ENCODE peak calls at places on chromosomes 6 and 20, in ten cellular contexts. V is activated B cell treated with CpG ODN at 0.5 μM for 24 hours; U is foreskin fibroblast; B is osteocyte; T is glutamatergic neuron; G is HFFc6; F is right atrium auricular region; K is cardiac fibroblast; L is CD8-positive, alpha-beta T cell; O is mucosa of descending colon. I is an unnamed sample.

GRCh38 chr20:48163521-48163920 is 378.2 kb upstream of the SULF2 start:
- DNase-seq in V (no peak), U (no peak), B (no peak), T (no peak), G (no peak), F (no peak), K (no peak), L (no peak), O (no peak), I (no peak)

GRCh38 chr20:327041-327945 is 1.9 kb downstream of the SOX12 start:
- DNase-seq in V (peak), U (peak), B (peak), T (peak), G (peak), F (peak), K (peak), L (peak), O (peak), I (peak)

GRCh38 chr20:21512634-21513180 is 1.2 kb downstream of the NKX2-2 start:
- DNase-seq in V (no peak), U (no peak), B (no peak), T (peak), G (no peak), F (no peak), K (no peak), L (no peak), O (no peak), I (no peak)

GRCh38 chr20:3173582-3174441 is 463 bp upstream of the LZTS3 start:
- DNase-seq in V (peak), U (peak), B (peak), T (peak), G (peak), F (peak), K (peak), L (peak), O (peak), I (peak)

GRCh38 chr20:61127311-61128044 is 124.6 kb upstream of the CDH4 start:
- DNase-seq in V (no peak), U (peak), B (peak), T (no peak), G (peak), F (no peak), K (peak), L (no peak), O (no peak), I (no peak)

GRCh38 chr6:157575436-157576145 is 194.6 kb downstream of the ZDHHC14 start:
- DNase-seq in V (no peak), U (no peak), B (peak), T (no peak), G (no peak), F (no peak), K (no peak), L (no peak), O (no peak), I (no peak)

GRCh38 chr6:156735751-156736150 is 41.4 kb upstream of the ARID1B start:
- DNase-seq in V (no peak), U (no peak), B (no peak), T (no peak), G (no peak), F (no peak), K (peak), L (no peak), O (no peak), I (no peak)

GRCh38 chr6:39335780-39336541 is 13.5 kb upstream of the KCNK16 start:
- DNase-seq in V (no peak), U (peak), B (no peak), T (no peak), G (no peak), F (no peak), K (no peak), L (no peak), O (no peak), I (no peak)

GRCh38 chr20:8360035-8360434 is 228.0 kb downstream of the PLCB1 start:
- DNase-seq in V (no peak), U (no peak), B (no peak), T (no peak), G (no peak), F (no peak), K (peak), L (no peak), O (no peak), I (no peak)

GRCh38 chr20:8361779-8362178 is 229.7 kb downstream of the PLCB1 start:
- DNase-seq in V (no peak), U (no peak), B (no peak), T (no peak), G (no peak), F (no peak), K (no peak), L (no peak), O (no peak), I (no peak)

GRCh38 chr20:8363970-8364733 is 232.1 kb downstream of the PLCB1 start:
- DNase-seq in V (no peak), U (no peak), B (no peak), T (no peak), G (no peak), F (no peak), K (no peak), L (no peak), O (no peak), I (no peak)

GRCh38 chr20:8362457-8362856 is 230.4 kb downstream of the PLCB1 start:
- DNase-seq in V (no peak), U (no peak), B (no peak), T (no peak), G (no peak), F (no peak), K (no peak), L (no peak), O (no peak), I (no peak)

GRCh38 chr20:8361008-8361652 is 229.1 kb downstream of the PLCB1 start:
- DNase-seq in V (no peak), U (peak), B (no peak), T (no peak), G (peak), F (no peak), K (peak), L (no peak), O (no peak), I (no peak)
- TF ChIP-seq CTCF in V (no peak), U (peak), B (no peak), T (no peak), G (peak), F (peak), K (peak), L (no peak), O (no peak), I (no peak)

GRCh38 chr20:36541227-36542018 is at the start of gene MYL9:
- DNase-seq in V (peak), U (peak), B (no peak), T (peak), G (peak), F (peak), K (peak), L (no peak), O (peak), I (peak)

GRCh38 chr20:36544134-36545018 is 3.1 kb downstream of the MYL9 start:
- DNase-seq in V (no peak), U (peak), B (no peak), T (no peak), G (peak), F (no peak), K (peak), L (no peak), O (no peak), I (no peak)

GRCh38 chr20:36542019-36542488 is 735 bp downstream of the MYL9 start:
- DNase-seq in V (no peak), U (peak), B (no peak), T (peak), G (peak), F (no peak), K (peak), L (no peak), O (no peak), I (no peak)

GRCh38 chr20:36542516-36543186 is 1.3 kb downstream of the MYL9 start:
- DNase-seq in V (no peak), U (no peak), B (no peak), T (no peak), G (no peak), F (no peak), K (no peak), L (no peak), O (no peak), I (no peak)

GRCh38 chr20:36543187-36544133 is 2.1 kb downstream of the MYL9 start:
- DNase-seq in V (no peak), U (peak), B (no peak), T (no peak), G (peak), F (peak), K (peak), L (no peak), O (peak), I (peak)
- TF ChIP-seq CTCF in V (no peak), U (no peak), B (no peak), T (no peak), G (no peak), F (no peak), K (no peak), L (no peak), O (no peak), I (no peak)

DNA sequence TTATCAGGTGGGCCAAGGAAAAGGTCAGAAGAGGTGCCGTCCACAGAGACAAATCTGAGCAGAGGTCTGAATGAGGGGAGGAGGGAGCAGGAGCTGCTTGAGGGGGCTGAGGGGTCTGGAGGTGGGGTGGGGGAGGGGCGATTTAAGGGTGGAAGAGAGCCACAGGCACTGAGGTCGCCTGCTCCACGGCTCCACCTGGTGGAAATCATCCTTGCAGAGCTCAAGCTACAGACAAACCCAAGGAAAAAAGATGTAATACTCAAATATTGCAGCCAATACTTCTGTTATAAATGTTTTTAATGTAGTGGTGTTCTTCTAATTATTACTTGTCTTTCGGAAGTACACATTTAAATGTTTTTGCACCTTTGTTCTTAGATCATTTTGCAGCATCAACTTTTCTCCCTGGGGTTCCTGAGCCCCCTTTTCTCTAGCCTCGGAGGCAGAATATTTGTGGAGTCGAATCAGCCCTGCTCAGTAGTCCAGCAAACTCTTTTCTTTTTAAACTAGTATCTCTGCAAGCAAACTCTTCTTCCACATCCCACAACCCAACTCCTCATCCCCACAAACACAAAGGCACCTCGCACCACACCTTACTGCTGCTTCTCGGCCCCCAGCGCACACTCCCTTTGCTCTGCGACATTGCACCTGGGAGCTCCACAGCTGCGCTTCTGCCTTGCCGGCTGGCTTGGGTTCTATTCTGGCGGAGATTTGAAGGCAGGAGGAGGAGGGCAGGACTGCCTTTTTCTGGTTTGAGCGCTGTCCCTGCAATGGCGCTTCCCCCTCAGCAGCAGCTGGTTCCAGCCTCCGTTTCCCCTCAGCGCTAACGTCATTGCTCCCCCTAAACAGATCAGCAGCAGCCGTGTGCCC is 51.0 kb upstream of the TFAP2A start:
- DNase-seq in V (no peak), U (peak), B (no peak), T (peak), G (peak), F (no peak), K (peak), L (no peak), O (no peak), I (no peak)
- TF ChIP-seq CTCF in V (no peak), U (peak), B (peak), T (peak), G (peak), F (peak), K (peak), L (no peak), O (no peak), I (no peak)

GRCh38 chr6:165301372-165302246 is 7.8 kb downstream of the C6orf118 start:
- DNase-seq in V (no peak), U (no peak), B (no peak), T (no peak), G (no peak), F (no peak), K (no peak), L (no peak), O (no peak), I (no peak)
- TF ChIP-seq CTCF in V (no peak), U (no peak), B (no peak), T (no peak), G (no peak), F (no peak), K (no peak), L (no peak), O (no peak), I (no peak)

DNA sequence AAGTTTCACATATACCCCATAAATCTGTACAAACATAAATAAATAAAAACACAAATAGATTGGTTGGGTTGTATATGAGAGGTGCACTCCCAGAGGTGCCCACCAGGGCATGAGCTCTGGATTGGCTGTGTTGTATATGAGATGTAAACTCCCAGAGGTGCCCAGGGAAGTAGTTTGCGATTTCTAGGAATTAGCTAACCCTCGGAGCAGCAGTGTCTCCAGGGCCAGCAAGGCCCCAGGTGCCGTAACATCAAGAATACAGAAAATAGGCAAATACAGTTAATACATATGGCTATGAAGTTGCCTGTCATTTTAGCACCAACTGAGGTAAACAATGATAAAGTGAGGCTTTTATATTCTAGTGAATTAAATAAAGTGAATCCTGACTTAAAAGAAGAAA is 5.4 kb upstream of the GINM1 start:
- DNase-seq in V (no peak), U (no peak), B (no peak), T (peak), G (no peak), F (no peak), K (peak), L (no peak), O (no peak), I (no peak)
- TF ChIP-seq CTCF in V (no peak), U (peak), B (peak), T (peak), G (peak), F (peak), K (peak), L (peak), O (no peak), I (no peak)

GRCh38 chr6:22906091-22906549 is 336.8 kb downstream of the HDGFL1 start:
- DNase-seq in V (no peak), U (no peak), B (no peak), T (no peak), G (peak), F (no peak), K (peak), L (no peak), O (no peak), I (no peak)
- TF ChIP-seq CTCF in V (no peak), U (peak), B (peak), T (peak), G (peak), F (peak), K (peak), L (no peak), O (no peak), I (peak)

GRCh38 chr20:10647909-10648308 is 25.9 kb downstream of the JAG1 start:
- DNase-seq in V (no peak), U (no peak), B (no peak), T (no peak), G (no peak), F (no peak), K (no peak), L (no peak), O (no peak), I (no peak)

GRCh38 chr20:10646006-10646405 is 27.8 kb downstream of the JAG1 start:
- DNase-seq in V (no peak), U (no peak), B (no peak), T (no peak), G (no peak), F (no peak), K (no peak), L (no peak), O (no peak), I (no peak)

GRCh38 chr20:10648651-10649050 is 25.1 kb downstream of the JAG1 start:
- DNase-seq in V (no peak), U (no peak), B (no peak), T (no peak), G (peak), F (no peak), K (peak), L (no peak), O (no peak), I (no peak)

GRCh38 chr20:10646886-10647420 is 26.8 kb downstream of the JAG1 start:
- DNase-seq in V (no peak), U (no peak), B (no peak), T (no peak), G (no peak), F (no peak), K (no peak), L (no peak), O (no peak), I (no peak)

GRCh38 chr20:10647471-10647870 is 26.3 kb downstream of the JAG1 start:
- DNase-seq in V (no peak), U (no peak), B (no peak), T (peak), G (no peak), F (no peak), K (no peak), L (no peak), O (no peak), I (peak)
- TF ChIP-seq CTCF in V (no peak), U (no peak), B (peak), T (peak), G (peak), F (peak), K (peak), L (no peak), O (no peak), I (peak)

DNA sequence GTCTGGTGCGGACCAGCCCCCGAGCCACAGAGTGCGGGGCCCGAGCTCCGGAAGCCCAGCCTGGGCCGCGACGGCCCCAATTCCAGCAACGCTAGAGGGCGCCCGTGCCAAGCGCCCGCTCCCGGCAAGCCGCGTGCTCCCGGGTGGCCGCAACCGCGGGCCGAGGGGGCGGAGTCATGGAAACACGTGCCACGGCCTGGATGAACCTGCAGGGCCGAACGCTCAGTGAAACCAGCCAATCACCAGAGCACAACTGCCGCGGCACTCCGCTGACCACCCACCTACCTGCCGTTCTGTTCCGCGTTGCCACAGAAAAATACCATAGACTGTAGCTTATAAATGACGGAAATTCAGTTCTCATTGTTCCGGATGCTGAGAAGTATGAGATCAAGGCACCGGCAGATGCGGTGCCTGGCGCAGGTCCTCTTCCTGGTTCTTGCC is 85.7 kb upstream of the FOXC1 start:
- DNase-seq in V (peak), U (no peak), B (peak), T (peak), G (no peak), F (no peak), K (peak), L (peak), O (peak), I (peak)
- TF ChIP-seq CTCF in V (no peak), U (peak), B (peak), T (peak), G (peak), F (peak), K (peak), L (peak), O (peak), I (peak)

I was measured in tibial nerve.